ENCODE peak calls at places on chromosomes 4 and X, in four cellular contexts. L, U, B and H are unnamed samples.

GRCh38 chr4:7430368-7430964 is 4.3 kb downstream of the PSAPL1 start:
- DNase-seq in L (peak), B (no peak), U (peak), H (no peak)

GRCh38 chr4:25580633-25581467 is 74.8 kb upstream of the SLC34A2 start:
- DNase-seq in B (peak), L (no peak), U (no peak), H (no peak)

GRCh38 chr4:37865450-37865849 is 25.4 kb upstream of the TBC1D1 start:
- DNase-seq in U (no peak), B (no peak), L (no peak), H (no peak)

GRCh38 chrX:40931921-40932320 is 153.3 kb upstream of the USP9X start:
- DNase-seq in B (no peak), U (no peak), L (no peak), H (no peak)

GRCh38 chrX:66163849-66164401 is at the start of gene HEPH:
- DNase-seq in U (no peak), B (no peak), L (peak), H (no peak)

GRCh38 chrX:97306771-97307470 is 423.2 kb downstream of the RPA4 start:
- DNase-seq in L (no peak), B (no peak), U (no peak), H (no peak)

GRCh38 chrX:131845771-131846170 is 177.3 kb upstream of the STK26 start:
- DNase-seq in L (no peak), B (no peak), U (no peak), H (no peak)

GRCh38 chr4:97349468-97350186 is 793.6 kb downstream of the STPG2 start:
- DNase-seq in L (no peak), B (no peak), U (no peak), H (no peak)

GRCh38 chr4:1008840-1009646 is 2.4 kb upstream of the FGFRL1 start:
- DNase-seq in U (no peak), B (no peak), L (no peak), H (no peak)

GRCh38 chr4:2250764-2251072 is 8.8 kb upstream of the HAUS3 start:
- DNase-seq in U (no peak), L (no peak), B (no peak), H (peak)

GRCh38 chrX:124502144-124502543 is 155.8 kb downstream of the SH2D1A start:
- DNase-seq in U (no peak), L (no peak), B (no peak), H (no peak)

GRCh38 chrX:107716045-107716684 is 59.4 kb downstream of the TSC22D3 start:
- DNase-seq in B (no peak), U (no peak), L (no peak), H (peak)

GRCh38 chr4:150501983-150502382 is 80.0 kb upstream of the MAB21L2 start:
- DNase-seq in U (no peak), B (no peak), L (no peak), H (no peak)

GRCh38 chr4:116585240-116585639 is 500.1 kb downstream of the TRAM1L1 start:
- DNase-seq in B (no peak), L (no peak), U (no peak), H (no peak)

GRCh38 chr4:118398226-118399090 is 45.7 kb upstream of the PRSS12 start:
- DNase-seq in U (no peak), L (no peak), B (no peak), H (no peak)

GRCh38 chrX:1528186-1528883 is 8.7 kb downstream of the P2RY8 start:
- DNase-seq in B (no peak), U (no peak), L (peak), H (no peak)

GRCh38 chr4:183158062-183158461 is 59.0 kb downstream of the WWC2 start:
- DNase-seq in U (no peak), B (no peak), L (no peak), H (no peak)

GRCh38 chr4:109414938-109415337 is 18.7 kb upstream of the SEC24B start:
- DNase-seq in L (no peak), B (no peak), U (no peak), H (no peak)

GRCh38 chrX:154516655-154517100 is 646 bp upstream of the FAM3A start:
- DNase-seq in U (no peak), L (no peak), B (no peak), H (no peak)

GRCh38 chrX:123525131-123525725 is 207.6 kb downstream of the THOC2 start:
- DNase-seq in L (no peak), B (no peak), U (no peak), H (no peak)

GRCh38 chr4:8504279-8505007 is 63.9 kb downstream of the TRMT44 start:
- DNase-seq in B (peak), L (no peak), U (no peak), H (peak)

GRCh38 chr4:4226606-4227438 is at the start of gene OTOP1:
- DNase-seq in U (no peak), B (no peak), L (no peak), H (peak)

GRCh38 chr4:6338951-6339817 is 69.5 kb downstream of the WFS1 start:
- DNase-seq in B (no peak), L (no peak), U (no peak), H (no peak)

GRCh38 chrX:85622635-85623034 is 243.2 kb upstream of the POF1B start:
- DNase-seq in U (no peak), L (no peak), B (no peak), H (no peak)

GRCh38 chr4:88208146-88208545 is 49.7 kb upstream of the ABCG2 start:
- DNase-seq in B (no peak), U (no peak), L (no peak), H (no peak)

GRCh38 chrX:25524150-25524549 is 508.4 kb upstream of the ARX start:
- DNase-seq in B (peak), U (no peak), L (no peak), H (no peak)

GRCh38 chr4:6331018-6331417 is 61.4 kb downstream of the WFS1 start:
- DNase-seq in B (peak), U (no peak), L (peak), H (no peak)

GRCh38 chr4:42865572-42866189 is 26.8 kb upstream of the GRXCR1 start:
- DNase-seq in L (peak), U (peak), B (peak), H (peak)

DNA sequence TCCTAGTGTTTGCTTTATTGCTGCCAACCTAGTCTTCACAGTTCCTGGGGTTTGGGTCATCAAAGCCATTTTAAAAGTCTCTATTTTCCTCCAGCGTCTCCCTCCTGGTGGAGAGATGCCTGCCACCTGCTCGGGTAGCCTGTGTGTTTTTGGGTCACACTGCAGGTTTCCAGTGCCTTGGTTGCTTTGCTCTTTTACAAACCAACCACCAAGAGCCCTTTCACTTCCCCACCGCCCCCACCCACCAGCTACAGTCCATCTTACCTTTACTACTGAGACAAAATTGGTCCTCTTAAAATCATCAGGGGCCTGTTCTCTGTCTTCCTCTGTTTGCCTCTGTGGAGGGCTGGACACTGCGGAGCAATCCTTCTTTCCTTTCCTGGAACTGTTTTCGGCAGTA is 280.5 kb upstream of the GATB start:
- DNase-seq in U (no peak), B (no peak), L (no peak), H (no peak)
- TF ChIP-seq JUND in U (no peak), B (no peak), L (no peak), H (no peak)

DNA sequence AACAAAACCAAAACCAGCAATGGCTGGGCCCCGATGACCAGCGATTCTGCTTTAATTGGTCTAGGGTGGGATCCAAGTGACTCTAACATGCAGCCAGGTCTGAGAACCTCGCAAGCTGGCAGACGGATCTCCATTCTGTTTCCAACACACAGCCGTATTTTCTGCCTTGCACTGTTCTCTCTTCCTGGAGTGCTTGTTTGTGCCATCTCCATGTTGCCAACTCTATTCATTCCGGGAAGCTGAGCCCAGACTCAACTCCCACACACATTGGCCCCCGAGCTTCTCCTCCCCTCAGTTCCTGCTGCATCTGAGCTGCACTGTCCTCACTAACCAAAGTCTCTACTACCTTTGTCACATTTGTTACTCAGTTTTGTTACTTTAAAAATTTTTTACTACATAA is 35.6 kb downstream of the GEMIN8 start:
- DNase-seq in L (no peak), U (no peak), B (no peak), H (no peak)
- TF ChIP-seq JUND in L (no peak), U (no peak), B (no peak), H (no peak)

DNA sequence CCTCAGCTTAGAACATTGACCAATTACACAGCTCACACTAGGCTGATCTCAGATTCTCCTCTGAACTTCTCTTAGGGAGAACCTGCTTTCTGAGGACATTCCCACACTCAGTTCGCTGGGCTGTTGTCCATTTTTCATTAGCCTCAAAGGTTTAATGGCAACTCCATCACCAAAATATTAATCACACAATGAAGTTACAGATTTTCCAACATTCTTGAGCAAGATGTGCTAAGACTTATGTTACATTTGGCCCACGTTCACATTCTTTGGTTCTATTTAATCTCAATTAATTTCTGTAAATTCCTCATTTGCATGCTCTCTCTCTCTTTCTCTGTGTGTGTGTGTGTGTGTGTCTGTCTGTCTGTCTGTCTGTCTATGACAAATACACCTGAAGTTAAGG is 82.3 kb upstream of the EDNRA start:
- DNase-seq in B (no peak), L (no peak), U (no peak), H (no peak)
- TF ChIP-seq JUND in B (no peak), L (no peak), U (no peak), H (no peak)

GRCh38 chr4:156476359-156476758 is 495.2 kb downstream of the PDGFC start:
- DNase-seq in U (peak), L (no peak), B (peak), H (peak)
- TF ChIP-seq JUND in U (peak), L (no peak), B (no peak), H (peak)

GRCh38 chrX:87728459-87728858 is 210.9 kb downstream of the KLHL4 start:
- DNase-seq in B (no peak), U (no peak), L (no peak), H (no peak)
- TF ChIP-seq JUND in B (no peak), U (no peak), L (no peak), H (no peak)